ENCODE peak calls at places on chromosomes 2 and 18, in four cellular contexts. B is WTC11, O is AG04450, K is body of pancreas. C is an unnamed sample.

GRCh38 chr2:237939251-237939650 is 27.6 kb upstream of the UBE2F start:
- DNase-seq in K (no peak), O (peak; percentile 46), B (no peak), C (no peak)

GRCh38 chr2:9779572-9780264 is 63.6 kb upstream of the TAF1B start:
- DNase-seq in B (no peak), K (no peak), O (no peak), C (no peak)

GRCh38 chr2:110818767-110819481 is 86.6 kb downstream of the ACOXL start:
- DNase-seq in K (no peak), O (no peak), B (no peak), C (no peak)

GRCh38 chr2:31268344-31268743 is 34.4 kb downstream of the EHD3 start:
- DNase-seq in B (peak; percentile 29), O (no peak), K (no peak), C (no peak)

GRCh38 chr2:44578401-44579135 is 216.8 kb downstream of the CAMKMT start:
- DNase-seq in O (peak; percentile 6), K (no peak), B (no peak), C (no peak)

GRCh38 chr2:708667-709066 is 31.5 kb upstream of the TMEM18 start:
- DNase-seq in O (no peak), B (no peak), K (no peak), C (no peak)

GRCh38 chr2:24317491-24317920 is 42.8 kb downstream of the ITSN2 start:
- DNase-seq in B (no peak), K (peak; percentile 82), O (no peak), C (no peak)

GRCh38 chr18:34330308-34330707 is 105.6 kb upstream of the NOL4 start:
- DNase-seq in O (no peak), B (no peak), K (no peak), C (no peak)

GRCh38 chr2:64625352-64626145 is 28.2 kb downstream of the SERTAD2 start:
- DNase-seq in O (no peak), K (no peak), B (peak; percentile 44), C (no peak)

GRCh38 chr18:59743561-59743960 is 46.3 kb upstream of the CCBE1 start:
- DNase-seq in K (no peak), O (no peak), B (no peak), C (no peak)

GRCh38 chr2:196931555-196931954 is 5.0 kb upstream of the PGAP1 start:
- DNase-seq in O (no peak), K (no peak), B (no peak), C (no peak)

GRCh38 chr2:76953733-76954347 is 568.3 kb downstream of the LRRTM4 start:
- DNase-seq in K (peak; percentile 43), O (peak; percentile 1), B (peak; percentile 36), C (no peak)

GRCh38 chr2:174682578-174683391 is 81.5 kb downstream of the CHRNA1 start:
- DNase-seq in K (peak; percentile 67), B (peak; percentile 72), O (no peak), C (peak; percentile 18)

GRCh38 chr2:233051241-233052149 is 8.6 kb upstream of the INPP5D start:
- DNase-seq in O (no peak), B (peak; percentile 81), K (no peak), C (no peak)

GRCh38 chr2:28273751-28274150 is 118.9 kb upstream of the FOSL2 start:
- DNase-seq in O (no peak), B (no peak), K (no peak), C (no peak)

GRCh38 chr2:120436885-120437603 is 91.1 kb downstream of the INHBB start:
- DNase-seq in K (peak; percentile 44), O (no peak), B (peak; percentile 84), C (peak; percentile 57)

GRCh38 chr2:235594041-235594440 is 100.2 kb downstream of the AGAP1 start:
- DNase-seq in O (peak; percentile 73), B (no peak), K (no peak), C (peak; percentile 19)

GRCh38 chr18:56083889-56084288 is 495.9 kb upstream of the TCF4 start:
- DNase-seq in O (no peak), K (no peak), B (no peak), C (no peak)

GRCh38 chr2:167689444-167689843 is 558.0 kb downstream of the STK39 start:
- DNase-seq in O (no peak), B (no peak), K (no peak), C (no peak)

GRCh38 chr2:168256448-168256847 is 9.1 kb upstream of the STK39 start:
- DNase-seq in O (no peak), B (no peak), K (peak; percentile 73), C (no peak)

GRCh38 chr18:79517322-79517721 is 121.6 kb downstream of the NFATC1 start:
- DNase-seq in O (no peak), B (no peak), K (no peak), C (no peak)

GRCh38 chr2:196123679-196124373 is 47.6 kb downstream of the STK17B start:
- DNase-seq in O (no peak), K (no peak), B (no peak), C (no peak)

GRCh38 chr2:74984947-74985637 is 26.6 kb downstream of the POLE4 start:
- DNase-seq in B (no peak), O (no peak), K (no peak), C (no peak)

GRCh38 chr2:234453216-234453615 is 43.7 kb downstream of the ARL4C start:
- DNase-seq in K (no peak), B (no peak), O (no peak), C (no peak)

GRCh38 chr2:70923378-70924015 is 12.2 kb upstream of the ATP6V1B1 start:
- DNase-seq in B (peak; percentile 69), K (no peak), O (no peak), C (no peak)

GRCh38 chr2:177673602-177674595 is 281.3 kb downstream of the AGPS start:
- DNase-seq in B (no peak), O (no peak), K (no peak), C (no peak)
- TF ChIP-seq CTCF in B (no peak), O (peak; percentile 15), K (no peak), C (peak; percentile 16)

GRCh38 chr2:19812166-19812565 is 89.6 kb downstream of the TTC32 start:
- DNase-seq in O (no peak), B (no peak), K (no peak), C (no peak)
- TF ChIP-seq CTCF in O (no peak), B (no peak), K (no peak), C (no peak)

DNA sequence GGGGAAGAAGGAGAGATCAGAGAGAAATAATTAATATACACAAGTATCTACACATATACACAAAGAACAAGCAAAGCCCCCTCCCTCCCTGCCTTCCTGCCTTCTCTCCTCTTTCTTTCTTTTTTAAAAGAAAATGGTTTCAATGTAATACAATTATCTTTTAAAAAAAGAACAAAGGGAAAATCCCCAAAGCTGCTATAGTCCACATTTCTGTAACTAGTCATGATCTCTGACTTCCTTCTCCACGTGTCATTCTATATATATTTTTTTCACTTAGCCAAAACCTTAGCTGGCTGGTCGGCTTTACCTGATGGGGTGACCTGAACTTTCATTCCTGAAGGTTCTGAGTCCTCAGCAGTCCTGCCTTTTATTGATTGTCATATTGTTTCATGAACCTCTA is 44.3 kb downstream of the MAP3K20 start:
- DNase-seq in K (no peak), B (no peak), O (no peak), C (no peak)
- TF ChIP-seq CTCF in K (no peak), B (no peak), O (no peak), C (no peak)

DNA sequence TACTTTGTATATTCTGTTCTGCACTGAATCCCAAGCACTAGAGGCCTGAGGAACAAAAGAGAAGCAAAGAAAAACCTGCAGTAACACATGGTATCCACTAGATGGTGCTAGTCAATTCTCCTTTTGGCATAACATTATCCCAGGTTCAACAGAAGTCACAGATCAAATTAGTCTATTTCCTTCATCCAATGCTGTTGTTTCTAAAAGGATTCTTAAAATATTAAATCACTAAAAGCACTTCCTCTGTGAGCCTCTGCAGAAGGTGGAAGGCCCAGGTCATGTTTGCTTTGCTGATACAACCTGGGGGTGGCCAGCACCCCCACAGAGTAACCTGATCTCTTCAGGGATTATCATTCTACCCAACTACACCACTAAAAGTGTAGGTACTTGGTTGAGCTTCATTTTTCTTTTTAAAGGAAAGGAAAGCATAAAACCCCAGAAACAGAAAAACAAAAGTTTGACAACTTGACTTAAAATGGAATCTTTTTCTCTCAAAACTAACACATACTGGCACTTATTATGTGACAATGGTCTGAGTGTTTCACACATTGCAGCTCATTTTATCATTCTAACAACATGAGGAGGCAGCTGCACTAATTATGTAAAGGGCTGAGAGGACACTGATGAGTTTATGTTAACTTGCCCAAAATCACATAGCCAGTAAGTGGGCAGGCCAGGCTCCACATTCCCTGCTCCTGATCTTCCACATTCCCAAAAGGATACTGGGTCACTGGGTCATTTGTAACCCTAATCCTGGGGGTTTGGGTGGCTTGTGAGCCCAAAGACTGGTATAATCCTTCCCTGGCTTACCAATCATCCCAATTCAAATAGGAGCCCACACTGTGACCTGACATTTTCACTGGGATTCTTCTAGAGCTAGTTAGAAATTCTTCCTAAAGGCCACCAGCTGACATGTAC is 66.8 kb upstream of the DNER start:
- DNase-seq in K (no peak), B (no peak), O (peak; percentile 21), C (no peak)
- TF ChIP-seq CTCF in K (peak; percentile 67), B (peak; percentile 86), O (peak; percentile 92), C (peak; percentile 61)

GRCh38 chr18:74147779-74148542 is at the start of the genes FBXO15 and TIMM21:
- DNase-seq in B (peak; percentile 92), K (peak; percentile 95), O (peak; percentile 92), C (peak; percentile 93)
- TF ChIP-seq CTCF in B (no peak), K (no peak), O (no peak), C (no peak)

GRCh38 chr2:135471106-135471505 is 59.9 kb downstream of the ZRANB3 start:
- DNase-seq in O (no peak), K (no peak), B (no peak), C (no peak)

GRCh38 chr2:135475128-135475527 is 55.9 kb downstream of the ZRANB3 start:
- DNase-seq in B (no peak), O (no peak), K (no peak), C (no peak)

GRCh38 chr2:135473567-135473966 is 57.5 kb downstream of the ZRANB3 start:
- DNase-seq in K (no peak), O (no peak), B (peak; percentile 21), C (peak; percentile 27)
- TF ChIP-seq CTCF in K (peak; percentile 35), O (peak; percentile 49), B (no peak), C (peak; percentile 40)

DNA sequence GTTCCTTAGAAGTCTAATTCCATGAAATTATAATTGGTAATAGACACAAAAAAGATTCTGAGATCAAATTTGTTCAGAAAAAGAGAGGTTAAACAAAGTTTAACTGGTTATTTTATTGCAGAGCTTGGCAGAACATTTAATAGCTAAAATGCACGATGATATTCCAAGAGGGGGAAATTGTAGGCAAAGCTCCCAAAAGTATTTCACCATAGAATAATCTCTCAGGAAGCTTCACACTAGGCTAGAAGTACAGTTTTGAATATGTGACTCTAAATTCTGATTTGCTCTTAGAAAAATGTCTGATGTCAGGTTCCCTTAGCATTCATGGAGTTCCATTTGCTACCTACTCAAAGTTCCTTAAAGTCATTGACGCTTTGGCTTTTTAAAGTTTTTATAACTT is 292.3 kb upstream of the SETBP1 start:
- DNase-seq in O (no peak), K (no peak), B (no peak), C (no peak)
- TF ChIP-seq CTCF in O (no peak), K (no peak), B (no peak), C (no peak)